ENCODE peak calls at places on chromosomes 5 and 9, in nine cellular contexts. R is GM23248; T is sigmoid colon; V is astrocyte; H is cardiac muscle cell; C is WERI-Rb-1; F is heart right ventricle; Y is neural progenitor cell; U is CD8-positive, alpha-beta T cell. K is an unnamed sample. For H3K36me3 and H3K9me3, the result is how much of the 10 kb centered on the place peaks cover.

GRCh38 chr5:151622367-151623097 is 31.4 kb upstream of the FAT2 start:
- DNase-seq in R (peak), T (no peak), V (peak), H (no peak), C (no peak), F (no peak), Y (no peak), U (no peak), K (no peak)

GRCh38 chr9:3576358-3576757 is 50.6 kb upstream of the RFX3 start:
- DNase-seq in R (no peak), T (no peak), V (no peak), H (peak), C (no peak), F (no peak), Y (no peak), U (no peak), K (no peak)

GRCh38 chr5:80745490-80745889 is 90.7 kb upstream of the DHFR start:
- DNase-seq in R (peak), T (no peak), V (peak), H (no peak), C (no peak), F (no peak), Y (no peak), U (no peak), K (no peak)

GRCh38 chr9:136220017-136220729 is 15.2 kb upstream of the LHX3 start:
- DNase-seq in R (no peak), T (no peak), V (peak), H (peak), C (peak), F (no peak), Y (no peak), U (no peak), K (no peak)

GRCh38 chr9:81372628-81373191 is 316.6 kb downstream of the TLE1 start:
- DNase-seq in R (no peak), T (no peak), V (peak), H (peak), C (no peak), F (peak), Y (peak), U (no peak), K (peak)

GRCh38 chr5:16679863-16680262 is 63.1 kb upstream of the RETREG1 start:
- DNase-seq in R (no peak), T (no peak), V (no peak), H (no peak), C (peak), F (no peak), Y (peak), U (no peak), K (no peak)

GRCh38 chr9:12712532-12712931 is 19.3 kb downstream of the TYRP1 start:
- DNase-seq in R (no peak), T (no peak), V (no peak), H (no peak), C (no peak), F (no peak), Y (no peak), U (no peak), K (no peak)

GRCh38 chr9:42388846-42389245 is 205.4 kb downstream of the SPATA31A6 start:
- DNase-seq in R (no peak), T (no peak), V (no peak), H (no peak), C (no peak), F (no peak), Y (no peak), U (no peak), K (no peak)

GRCh38 chr9:90523953-90524352 is 118.7 kb downstream of the DIRAS2 start:
- DNase-seq in R (no peak), T (no peak), V (no peak), H (no peak), C (peak), F (no peak), Y (no peak), U (no peak), K (no peak)

GRCh38 chr5:39980056-39980455 is 555.3 kb upstream of the DAB2 start:
- DNase-seq in R (peak), T (no peak), V (no peak), H (no peak), C (no peak), F (no peak), Y (no peak), U (no peak), K (no peak)

GRCh38 chr5:132013006-132013689 is 1.7 kb upstream of the ACSL6 start:
- DNase-seq in R (no peak), T (peak), V (no peak), H (no peak), C (peak), F (no peak), Y (no peak), U (peak), K (no peak)

GRCh38 chr9:8733096-8733954 is 933.7 kb upstream of the DMAC1 start:
- DNase-seq in R (no peak), T (no peak), V (peak), H (peak), C (no peak), F (peak), Y (peak), U (no peak), K (peak)

GRCh38 chr5:10625700-10626472 is 62.0 kb downstream of the ANKRD33B start:
- DNase-seq in R (no peak), T (peak), V (no peak), H (no peak), C (no peak), F (no peak), Y (no peak), U (no peak), K (no peak)

GRCh38 chr5:41842777-41843176 is 27.4 kb downstream of the OXCT1 start:
- DNase-seq in R (no peak), T (no peak), V (no peak), H (no peak), C (no peak), F (no peak), Y (no peak), U (no peak), K (no peak)

GRCh38 chr5:10666531-10667305 is 94.3 kb downstream of the DAP start:
- DNase-seq in R (no peak), T (no peak), V (no peak), H (no peak), C (no peak), F (no peak), Y (no peak), U (no peak), K (no peak)

GRCh38 chr9:98226516-98226915 is 28.9 kb downstream of the TBC1D2 start:
- DNase-seq in R (peak), T (no peak), V (no peak), H (no peak), C (no peak), F (no peak), Y (no peak), U (no peak), K (no peak)

GRCh38 chr5:127934791-127935256 is 148.7 kb upstream of the SLC12A2 start:
- DNase-seq in R (peak), T (no peak), V (peak), H (peak), C (peak), F (no peak), Y (peak), U (no peak), K (peak)

GRCh38 chr9:130327781-130328348 is 62.3 kb downstream of the HMCN2 start:
- DNase-seq in R (peak), T (peak), V (peak), H (peak), C (peak), F (peak), Y (no peak), U (no peak), K (peak)

GRCh38 chr9:83155733-83156132 is 92.8 kb upstream of the RASEF start:
- DNase-seq in R (no peak), T (no peak), V (no peak), H (no peak), C (no peak), F (no peak), Y (no peak), U (no peak), K (no peak)

GRCh38 chr9:91143162-91143561 is 218.6 kb downstream of the AUH start:
- DNase-seq in R (no peak), T (no peak), V (no peak), H (no peak), C (no peak), F (no peak), Y (no peak), U (no peak), K (no peak)

GRCh38 chr5:1016476-1016875 is 7.9 kb downstream of the NKD2 start:
- DNase-seq in R (no peak), T (peak), V (no peak), H (no peak), C (no peak), F (no peak), Y (no peak), U (no peak), K (no peak)

GRCh38 chr5:81776258-81776657 is 25.4 kb upstream of the SSBP2 start:
- DNase-seq in R (no peak), T (no peak), V (no peak), H (no peak), C (no peak), F (no peak), Y (no peak), U (no peak), K (no peak)

GRCh38 chr9:100307061-100307460 is 45.7 kb downstream of the TEX10 start:
- DNase-seq in R (no peak), T (no peak), V (no peak), H (no peak), C (no peak), F (no peak), Y (no peak), U (no peak), K (no peak)

GRCh38 chr9:127937383-127938297 is at the start of gene DPM2:
- DNase-seq in R (peak), T (peak), V (peak), H (peak), C (peak), F (peak), Y (peak), U (peak), K (peak)

GRCh38 chr5:132094393-132095076 is 20.9 kb downstream of the CSF2 start:
- DNase-seq in R (peak), T (no peak), V (peak), H (peak), C (peak), F (no peak), Y (no peak), U (no peak), K (peak)

GRCh38 chr9:33263131-33263935 is 1.2 kb downstream of the BAG1 start:
- DNase-seq in R (peak), T (no peak), V (peak), H (peak), C (no peak), F (no peak), Y (peak), U (no peak), K (no peak)

GRCh38 chr9:37942616-37943328 is 38.8 kb upstream of the SLC25A51 start:
- DNase-seq in R (peak), T (no peak), V (no peak), H (no peak), C (no peak), F (no peak), Y (no peak), U (no peak), K (no peak)

GRCh38 chr9:133359420-133360175 is 3.2 kb downstream of the SURF2 start:
- DNase-seq in R (peak), T (no peak), V (no peak), H (no peak), C (peak), F (no peak), Y (peak), U (no peak), K (no peak)

GRCh38 chr9:133355881-133356357 is 368 bp downstream of the SURF1 start:
- DNase-seq in R (peak), T (no peak), V (no peak), H (no peak), C (no peak), F (no peak), Y (no peak), U (no peak), K (no peak)

GRCh38 chr9:133354766-133355165 is 1.5 kb downstream of the SURF1 start:
- DNase-seq in R (no peak), T (no peak), V (no peak), H (no peak), C (peak), F (no peak), Y (no peak), U (no peak), K (no peak)

GRCh38 chr9:133356391-133357091 is at the start of the genes SURF1 and SURF2:
- DNase-seq in R (peak), T (peak), V (peak), H (peak), C (peak), F (peak), Y (peak), U (peak), K (peak)

DNA sequence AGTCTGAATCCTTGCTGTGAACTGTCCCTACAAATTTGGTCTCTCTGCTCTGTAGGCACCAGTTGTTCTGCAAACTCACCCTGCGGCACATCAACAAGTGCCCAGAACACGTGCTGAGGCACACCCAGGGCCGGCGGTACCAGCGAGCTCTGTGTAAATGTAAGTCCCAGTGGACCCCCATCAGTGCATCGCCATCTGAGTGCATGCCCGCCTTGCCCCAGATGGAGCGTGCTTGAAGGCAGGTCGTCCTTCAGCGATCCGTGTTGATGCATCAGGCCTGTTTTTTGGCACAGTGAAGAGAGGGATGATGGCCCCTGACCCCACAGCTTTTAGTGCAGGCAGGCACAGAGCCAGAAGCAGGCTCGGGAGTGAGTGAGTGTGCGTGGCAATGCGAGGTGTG is 1.3 kb downstream of the SURF2 start:
- DNase-seq in R (no peak), T (no peak), V (no peak), H (no peak), C (no peak), F (no peak), Y (no peak), U (no peak), K (no peak)
- H3K36me3 ChIP-seq in R (under half), T (under half), V (under half), H (under half), C (half or more), F (under half), Y (under half), U (under half), K (under half)

DNA sequence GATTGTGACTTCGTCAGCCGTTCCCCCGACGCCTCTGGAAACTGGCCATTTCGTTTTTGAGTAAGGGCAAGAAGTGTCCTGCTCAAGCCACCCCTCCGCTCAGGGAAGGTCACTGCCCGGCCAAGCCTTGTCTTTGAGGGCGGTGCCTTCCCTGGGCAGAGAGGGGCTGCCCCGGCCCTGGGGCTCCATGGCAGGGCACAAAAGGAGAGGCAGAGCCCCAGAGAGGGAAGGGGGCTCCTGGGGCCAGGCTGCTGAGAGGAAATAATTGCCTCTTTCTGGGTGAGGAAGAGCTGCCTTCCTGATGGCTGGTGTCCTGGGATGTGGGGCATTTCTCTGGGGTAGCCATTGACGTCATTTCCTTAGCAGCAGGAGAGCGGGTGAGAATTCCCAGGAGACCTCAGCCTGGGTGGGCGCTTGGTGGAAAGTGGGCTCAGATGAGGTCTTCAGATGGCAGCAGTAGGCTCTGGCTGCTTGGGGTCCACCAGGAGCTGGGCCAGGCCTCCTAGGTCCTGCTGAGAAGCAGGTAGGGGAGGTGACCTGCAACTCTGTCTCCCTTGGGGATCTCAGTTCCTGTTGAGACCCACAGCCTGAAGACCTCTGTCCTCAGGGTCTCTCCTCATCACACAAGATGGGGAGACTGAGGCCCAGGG is 31.6 kb downstream of the FAM163B start:
- DNase-seq in R (no peak), T (no peak), V (no peak), H (no peak), C (no peak), F (no peak), Y (no peak), U (no peak), K (no peak)
- H3K4me3 ChIP-seq in R (no peak), T (no peak), V (no peak), H (no peak), C (no peak), F (no peak), Y (no peak), U (no peak), K (no peak)

GRCh38 chr5:4542145-4542778 is 597.9 kb upstream of the ADAMTS16 start:
- DNase-seq in R (no peak), T (no peak), V (no peak), H (no peak), C (no peak), F (no peak), Y (no peak), U (no peak), K (no peak)

GRCh38 chr5:4544049-4544675 is 596.0 kb upstream of the ADAMTS16 start:
- DNase-seq in R (no peak), T (no peak), V (no peak), H (no peak), C (no peak), F (no peak), Y (peak), U (no peak), K (no peak)

GRCh38 chr5:4540375-4541173 is 599.6 kb upstream of the ADAMTS16 start:
- DNase-seq in R (no peak), T (no peak), V (no peak), H (no peak), C (no peak), F (no peak), Y (no peak), U (no peak), K (no peak)

GRCh38 chr5:4537489-4537888 is 602.6 kb upstream of the ADAMTS16 start:
- DNase-seq in R (no peak), T (no peak), V (no peak), H (no peak), C (no peak), F (no peak), Y (no peak), U (no peak), K (no peak)

GRCh38 chr5:4541334-4541733 is 598.8 kb upstream of the ADAMTS16 start:
- DNase-seq in R (no peak), T (no peak), V (no peak), H (no peak), C (no peak), F (no peak), Y (no peak), U (no peak), K (no peak)
- H3K9me3 ChIP-seq in R (under half), T (under half), V (under half), H (under half), C (under half), F (under half), Y (under half), U (under half), K (under half)

GRCh38 chr5:154819546-154819945 is 30.9 kb downstream of the FAXDC2 start:
- DNase-seq in R (no peak), T (no peak), V (no peak), H (no peak), C (no peak), F (no peak), Y (no peak), U (no peak), K (no peak)

GRCh38 chr5:154820383-154820782 is 30.0 kb downstream of the FAXDC2 start:
- DNase-seq in R (no peak), T (peak), V (no peak), H (no peak), C (no peak), F (no peak), Y (no peak), U (no peak), K (no peak)

GRCh38 chr5:154818459-154819116 is 31.8 kb downstream of the FAXDC2 start:
- DNase-seq in R (no peak), T (no peak), V (no peak), H (no peak), C (no peak), F (no peak), Y (no peak), U (no peak), K (no peak)

GRCh38 chr5:154824070-154824469 is 26.3 kb downstream of the FAXDC2 start:
- DNase-seq in R (no peak), T (no peak), V (no peak), H (no peak), C (no peak), F (no peak), Y (no peak), U (no peak), K (no peak)

DNA sequence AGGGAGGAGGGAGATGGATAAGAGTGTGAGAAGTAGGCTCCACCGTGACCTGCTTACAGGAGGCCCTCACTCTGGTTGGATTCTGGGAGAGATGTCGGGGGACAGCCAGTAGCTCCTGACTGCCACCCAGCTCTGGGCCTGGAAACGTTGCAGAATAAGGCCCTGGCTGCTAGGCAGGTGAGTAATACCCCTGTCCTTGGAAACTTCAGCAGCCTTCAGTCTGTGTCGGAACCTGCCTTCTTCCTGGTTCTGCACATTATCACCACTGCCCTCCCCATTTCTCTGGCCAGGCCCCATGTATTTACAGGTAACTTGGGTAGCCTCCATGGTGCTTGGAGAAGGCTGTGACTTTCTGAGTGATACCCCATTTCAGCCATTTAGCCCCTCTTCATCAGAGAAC is 26.8 kb downstream of the FAXDC2 start:
- DNase-seq in R (no peak), T (no peak), V (no peak), H (no peak), C (no peak), F (no peak), Y (no peak), U (no peak), K (no peak)
- H3K36me3 ChIP-seq in R (under half), T (under half), V (under half), H (under half), C (under half), F (under half), Y (under half), U (under half), K (half or more)

GRCh38 chr9:95124582-95125359 is 192.7 kb downstream of the FANCC start:
- DNase-seq in R (peak), T (no peak), V (no peak), H (no peak), C (peak), F (no peak), Y (peak), U (no peak), K (no peak)

GRCh38 chr9:95125652-95126051 is 191.9 kb downstream of the FANCC start:
- DNase-seq in R (no peak), T (peak), V (no peak), H (no peak), C (no peak), F (no peak), Y (no peak), U (no peak), K (no peak)

GRCh38 chr9:95127249-95128176 is 190.0 kb downstream of the FANCC start:
- DNase-seq in R (peak), T (peak), V (peak), H (peak), C (peak), F (peak), Y (peak), U (peak), K (peak)

GRCh38 chr9:95128177-95128524 is 189.4 kb downstream of the FANCC start:
- DNase-seq in R (no peak), T (no peak), V (no peak), H (no peak), C (no peak), F (no peak), Y (no peak), U (no peak), K (no peak)

DNA sequence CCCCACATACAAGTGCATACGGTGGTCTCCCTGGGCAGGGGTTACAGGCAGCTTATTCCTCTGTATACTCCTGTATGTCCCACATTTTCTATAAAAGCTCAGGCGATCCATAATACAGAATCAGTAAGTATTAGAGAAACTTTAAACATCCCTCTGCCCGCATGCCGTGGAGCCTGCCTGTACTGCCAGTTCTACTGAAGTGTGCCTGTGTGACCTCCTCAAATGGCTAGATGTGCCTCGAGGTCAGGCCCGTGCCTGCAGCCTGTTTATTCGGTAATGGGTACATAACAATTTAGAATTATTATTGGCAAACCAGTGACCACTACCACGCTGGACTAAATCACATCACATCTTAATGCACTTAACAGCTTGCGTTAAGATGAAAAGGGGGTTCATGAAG is 190.8 kb downstream of the FANCC start:
- DNase-seq in R (no peak), T (peak), V (no peak), H (no peak), C (no peak), F (no peak), Y (no peak), U (no peak), K (no peak)
- H3K4me3 ChIP-seq in R (no peak), T (no peak), V (no peak), H (no peak), C (no peak), F (peak), Y (no peak), U (no peak), K (no peak)